ENCODE peak calls at places on chromosomes 5 and 9, in four cellular contexts. U, Y, Q and Z are unnamed samples.
A peak's percentile ranks its signal among the peaks of the same experiment; 100 is the strongest.

GRCh38 chr5:1161108-1161831 is 40.1 kb upstream of the SLC6A19 start:
- DNase-seq in U (no peak), Y (no peak), Q (peak; percentile 9), Z (no peak)

GRCh38 chr5:37812365-37812764 is 27.5 kb downstream of the GDNF start:
- DNase-seq in U (peak; percentile 41), Y (no peak), Q (no peak), Z (no peak)

GRCh38 chr9:35452481-35452880 is 37.4 kb upstream of the RUSC2 start:
- DNase-seq in U (peak; percentile 8), Y (no peak), Q (no peak), Z (no peak)

GRCh38 chr5:170300361-170301013 is 2.9 kb upstream of the LCP2 start:
- DNase-seq in U (no peak), Y (no peak), Q (no peak), Z (no peak)

GRCh38 chr5:15013654-15014463 is 142.3 kb upstream of the ANKH start:
- DNase-seq in U (peak; percentile 79), Y (peak; percentile 36), Q (no peak), Z (no peak)

GRCh38 chr5:156380846-156381245 is 53.9 kb downstream of the SGCD start:
- DNase-seq in U (peak; percentile 85), Y (no peak), Q (no peak), Z (no peak)

GRCh38 chr5:59091965-59092364 is 509.1 kb downstream of the RAB3C start:
- DNase-seq in U (no peak), Y (no peak), Q (no peak), Z (no peak)

GRCh38 chr5:152542741-152543140 is 137.7 kb upstream of the NMUR2 start:
- DNase-seq in U (peak; percentile 43), Y (peak; percentile 31), Q (no peak), Z (no peak)

GRCh38 chr9:125433461-125434001 is 171.9 kb downstream of the GAPVD1 start:
- DNase-seq in U (peak; percentile 8), Y (no peak), Q (no peak), Z (no peak)

GRCh38 chr9:78114581-78114980 is 83.0 kb upstream of the GNAQ start:
- DNase-seq in U (no peak), Y (no peak), Q (no peak), Z (no peak)

GRCh38 chr5:179267071-179267670 is 78.1 kb downstream of the ADAMTS2 start:
- DNase-seq in U (peak; percentile 72), Y (no peak), Q (peak; percentile 39), Z (peak; percentile 77)

GRCh38 chr9:34723141-34723540 is 13.2 kb upstream of the CCL21 start:
- DNase-seq in U (no peak), Y (no peak), Q (no peak), Z (no peak)

GRCh38 chr9:79928661-79929060 is 356.9 kb downstream of the TLE4 start:
- DNase-seq in U (no peak), Y (no peak), Q (no peak), Z (no peak)

GRCh38 chr9:132993511-132993939 is 15.0 kb downstream of the GFI1B start:
- DNase-seq in U (no peak), Y (no peak), Q (no peak), Z (no peak)